ENCODE peak calls at places on chromosomes 7 and 10, in nine cellular contexts. G is hippocampal formation; Z is stimulated activated CD8-positive, alpha-beta memory T cell treated with anti-CD3 and anti-CD28 coated beads, Interleukin-4, amount 100 ng/mL, for 1 hour; K is Right ventricle myocardium superior; A is left lobe of liver; E is left colon; R is NCI-H526; W is Calu3; S is activated CD8-positive, alpha-beta T cell treated with anti-CD3 and anti-CD28 coated beads, Interleukin-2, amount 10 ng/mL, durations not matched to agents 7 days and 5 days. P is an unnamed sample.

GRCh38 chr10:11598749-11599396 is 12.6 kb downstream of the USP6NL start:
- DNase-seq in G (no peak), Z (no peak), K (no peak), A (no peak), E (no peak), R (no peak), W (no peak), S (no peak), P (no peak)

GRCh38 chr10:91190388-91190870 is 30.0 kb upstream of the PCGF5 start:
- DNase-seq in G (peak), Z (no peak), K (no peak), A (no peak), E (no peak), R (no peak), W (no peak), S (no peak), P (no peak)

GRCh38 chr7:74475987-74476350 is 22.3 kb downstream of the GTF2IRD1 start:
- DNase-seq in G (no peak), Z (no peak), K (no peak), A (no peak), E (no peak), R (no peak), W (no peak), S (no peak), P (no peak)

GRCh38 chr7:100626530-100627237 is 14.3 kb downstream of the MOSPD3 start:
- DNase-seq in G (no peak), Z (peak), K (peak), A (peak), E (peak), R (peak), W (peak), S (peak), P (peak)

GRCh38 chr7:36128448-36129047 is 24.5 kb upstream of the EEPD1 start:
- DNase-seq in G (peak), Z (no peak), K (peak), A (peak), E (peak), R (no peak), W (peak), S (no peak), P (no peak)

GRCh38 chr10:16893664-16894063 is 76.4 kb upstream of the RSU1 start:
- DNase-seq in G (no peak), Z (no peak), K (no peak), A (no peak), E (no peak), R (no peak), W (no peak), S (no peak), P (no peak)

GRCh38 chr7:24119852-24120251 is 164.1 kb upstream of the NPY start:
- DNase-seq in G (no peak), Z (no peak), K (no peak), A (no peak), E (no peak), R (no peak), W (no peak), S (no peak), P (no peak)

GRCh38 chr10:22217842-22218241 is at the start of gene EBLN1:
- DNase-seq in G (no peak), Z (no peak), K (no peak), A (no peak), E (no peak), R (no peak), W (no peak), S (no peak), P (no peak)

GRCh38 chr10:88974446-88975376 is 15.9 kb upstream of the FAS start:
- DNase-seq in G (no peak), Z (no peak), K (no peak), A (no peak), E (no peak), R (no peak), W (no peak), S (no peak), P (peak)

GRCh38 chr7:94576316-94576715 is 66.7 kb downstream of the CASD1 start:
- DNase-seq in G (no peak), Z (no peak), K (no peak), A (no peak), E (no peak), R (no peak), W (no peak), S (no peak), P (no peak)

GRCh38 chr10:113047151-113047550 is 97.1 kb downstream of the TCF7L2 start:
- DNase-seq in G (no peak), Z (no peak), K (no peak), A (no peak), E (no peak), R (no peak), W (no peak), S (no peak), P (no peak)

GRCh38 chr7:99949645-99950228 is 20.3 kb upstream of the GJC3 start:
- DNase-seq in G (no peak), Z (no peak), K (no peak), A (no peak), E (no peak), R (peak), W (no peak), S (no peak), P (no peak)

GRCh38 chr7:16592395-16592794 is 53.2 kb downstream of the ANKMY2 start:
- DNase-seq in G (no peak), Z (no peak), K (no peak), A (no peak), E (no peak), R (no peak), W (no peak), S (no peak), P (no peak)

GRCh38 chr10:44660271-44660670 is 250.9 kb upstream of the TMEM72 start:
- DNase-seq in G (no peak), Z (no peak), K (no peak), A (no peak), E (no peak), R (no peak), W (no peak), S (no peak), P (no peak)

GRCh38 chr7:33421384-33421783 is 292.0 kb downstream of the BBS9 start:
- DNase-seq in G (no peak), Z (no peak), K (no peak), A (no peak), E (no peak), R (no peak), W (no peak), S (no peak), P (no peak)

GRCh38 chr7:16271990-16272665 is 149.2 kb downstream of the CRPPA start:
- DNase-seq in G (no peak), Z (no peak), K (no peak), A (no peak), E (no peak), R (no peak), W (peak), S (no peak), P (no peak)

GRCh38 chr10:78028438-78029293 is 649 bp downstream of the POLR3A start:
- DNase-seq in G (no peak), Z (no peak), K (no peak), A (no peak), E (no peak), R (no peak), W (no peak), S (peak), P (peak)

GRCh38 chr10:97138777-97139317 is 46.9 kb downstream of the SLIT1 start:
- DNase-seq in G (no peak), Z (no peak), K (no peak), A (no peak), E (no peak), R (no peak), W (no peak), S (no peak), P (no peak)

GRCh38 chr10:101693701-101694055 is 1.3 kb downstream of the FBXW4 start:
- DNase-seq in G (no peak), Z (no peak), K (no peak), A (no peak), E (no peak), R (no peak), W (peak), S (peak), P (no peak)

GRCh38 chr10:12533723-12534122 is 184.4 kb downstream of the CAMK1D start:
- DNase-seq in G (no peak), Z (no peak), K (no peak), A (no peak), E (no peak), R (no peak), W (no peak), S (no peak), P (no peak)

GRCh38 chr7:65449505-65449852 is 75.8 kb downstream of the ZNF92 start:
- DNase-seq in G (no peak), Z (no peak), K (no peak), A (no peak), E (no peak), R (no peak), W (no peak), S (no peak), P (no peak)

GRCh38 chr10:6050801-6051445 is 11.2 kb downstream of the IL2RA start:
- DNase-seq in G (no peak), Z (peak), K (peak), A (peak), E (peak), R (no peak), W (peak), S (peak), P (peak)

GRCh38 chr7:95472521-95473160 is 13.1 kb upstream of the ASB4 start:
- DNase-seq in G (no peak), Z (no peak), K (no peak), A (no peak), E (no peak), R (peak), W (no peak), S (no peak), P (no peak)

GRCh38 chr10:9262770-9263169 is 1208.3 kb downstream of the GATA3 start:
- DNase-seq in G (no peak), Z (no peak), K (no peak), A (no peak), E (no peak), R (peak), W (peak), S (no peak), P (no peak)

GRCh38 chr7:121531175-121532070 is 135.3 kb upstream of the FAM3C start:
- DNase-seq in G (no peak), Z (no peak), K (no peak), A (no peak), E (no peak), R (no peak), W (no peak), S (no peak), P (no peak)

GRCh38 chr10:44960098-44960480 is 487 bp downstream of the RASSF4 start:
- DNase-seq in G (no peak), Z (no peak), K (peak), A (no peak), E (no peak), R (no peak), W (no peak), S (no peak), P (no peak)

GRCh38 chr10:132335189-132336063 is 3.4 kb downstream of the LRRC27 start:
- DNase-seq in G (peak), Z (no peak), K (no peak), A (no peak), E (peak), R (no peak), W (no peak), S (no peak), P (peak)

GRCh38 chr10:6379015-6379776 is 176.5 kb downstream of the PFKFB3 start:
- DNase-seq in G (no peak), Z (no peak), K (no peak), A (no peak), E (no peak), R (no peak), W (no peak), S (no peak), P (no peak)

GRCh38 chr7:39952378-39952777 is 2.3 kb downstream of the CDK13 start:
- DNase-seq in G (no peak), Z (no peak), K (no peak), A (no peak), E (no peak), R (no peak), W (no peak), S (no peak), P (no peak)

GRCh38 chr7:146116452-146117219 is at the start of gene CNTNAP2:
- DNase-seq in G (peak), Z (no peak), K (peak), A (no peak), E (no peak), R (no peak), W (no peak), S (no peak), P (no peak)

GRCh38 chr10:103668351-103669242 is 175.1 kb downstream of the NEURL1 start:
- DNase-seq in G (no peak), Z (no peak), K (peak), A (peak), E (no peak), R (no peak), W (no peak), S (no peak), P (no peak)

GRCh38 chr7:149334930-149335329 is 72.9 kb downstream of the ZNF783 start:
- DNase-seq in G (no peak), Z (no peak), K (no peak), A (no peak), E (no peak), R (no peak), W (no peak), S (no peak), P (no peak)

GRCh38 chr10:74021248-74022055 is 23.5 kb downstream of the VCL start:
- DNase-seq in G (no peak), Z (no peak), K (no peak), A (no peak), E (no peak), R (no peak), W (no peak), S (no peak), P (no peak)

GRCh38 chr7:82631998-82632397 is 188.4 kb upstream of the CACNA2D1 start:
- DNase-seq in G (no peak), Z (no peak), K (no peak), A (no peak), E (no peak), R (no peak), W (no peak), S (no peak), P (no peak)

GRCh38 chr10:101817542-101818118 is 614 bp downstream of the OGA start:
- DNase-seq in G (no peak), Z (no peak), K (peak), A (peak), E (peak), R (no peak), W (peak), S (peak), P (peak)